ENCODE peak calls at places on chromosomes 2 and 18, in five cellular contexts. Z is IMR-90, I is H1, Q is trophoblast cell, G is H9. M is an unnamed sample.
A peak's percentile ranks its signal among the peaks of the same experiment; 100 is the strongest.

GRCh38 chr2:191165190-191165643 is 14.4 kb upstream of the STAT4 start:
- DNase-seq in Z (peak; percentile 72), I (no peak), Q (peak; percentile 81), G (no peak), M (peak; percentile 70)

GRCh38 chr2:109205447-109205846 is 76.4 kb downstream of the SH3RF3 start:
- DNase-seq in Z (no peak), I (no peak), Q (no peak), G (no peak), M (no peak)

GRCh38 chr2:9138507-9139085 is 68.0 kb upstream of the ASAP2 start:
- DNase-seq in Z (no peak), I (no peak), Q (no peak), G (peak; percentile 82), M (peak; percentile 30)

GRCh38 chr2:160281213-160281612 is 81.1 kb upstream of the ITGB6 start:
- DNase-seq in Z (no peak), I (no peak), Q (no peak), G (no peak), M (no peak)

GRCh38 chr2:30235008-30235655 is 3.8 kb downstream of the LBH start:
- DNase-seq in Z (peak; percentile 60), I (no peak), Q (no peak), G (no peak), M (no peak)

GRCh38 chr2:44543773-44544725 is 182.3 kb downstream of the CAMKMT start:
- DNase-seq in Z (no peak), I (peak; percentile 58), Q (no peak), G (peak; percentile 35), M (no peak)

GRCh38 chr2:236802862-236803261 is 233.2 kb downstream of the ACKR3 start:
- DNase-seq in Z (no peak), I (no peak), Q (no peak), G (no peak), M (no peak)

GRCh38 chr2:95525294-95526035 is 40.9 kb upstream of the TRIM43B start:
- DNase-seq in Z (no peak), I (no peak), Q (no peak), G (no peak), M (no peak)

GRCh38 chr18:76219023-76219422 is 276.0 kb downstream of the ZNF516 start:
- DNase-seq in Z (no peak), I (no peak), Q (no peak), G (no peak), M (no peak)

GRCh38 chr2:195548198-195548940 is 108.7 kb upstream of the SLC39A10 start:
- DNase-seq in Z (no peak), I (no peak), Q (no peak), G (no peak), M (no peak)

GRCh38 chr2:195737531-195738162 is 80.6 kb downstream of the SLC39A10 start:
- DNase-seq in Z (peak; percentile 56), I (no peak), Q (no peak), G (no peak), M (no peak)

GRCh38 chr18:34901299-34901698 is 139.9 kb upstream of the MAPRE2 start:
- DNase-seq in Z (peak; percentile 25), I (no peak), Q (no peak), G (no peak), M (no peak)

GRCh38 chr2:821546-821945 is 129.1 kb upstream of the SNTG2 start:
- DNase-seq in Z (no peak), I (no peak), Q (no peak), G (peak; percentile 26), M (no peak)

GRCh38 chr2:208466133-208466919 is 59.7 kb downstream of the PTH2R start:
- DNase-seq in Z (peak; percentile 0), I (peak; percentile 10), Q (peak; percentile 69), G (peak; percentile 64), M (peak; percentile 1)

GRCh38 chr18:11324956-11325873 is 175.8 kb upstream of the PIEZO2 start:
- DNase-seq in Z (peak; percentile 85), I (no peak), Q (peak; percentile 77), G (no peak), M (peak; percentile 84)

GRCh38 chr2:50752228-50752627 is 279.7 kb downstream of the NRXN1 start:
- DNase-seq in Z (peak; percentile 52), I (no peak), Q (no peak), G (no peak), M (no peak)

GRCh38 chr18:9364242-9364641 is 29.7 kb downstream of the TWSG1 start:
- DNase-seq in Z (no peak), I (no peak), Q (no peak), G (no peak), M (no peak)

GRCh38 chr2:157874278-157874825 is 1.8 kb downstream of the ACVR1 start:
- DNase-seq in Z (no peak), I (no peak), Q (no peak), G (no peak), M (peak; percentile 27)

GRCh38 chr2:127254386-127254981 is 34.4 kb upstream of the CYP27C1 start:
- DNase-seq in Z (peak; percentile 10), I (no peak), Q (peak; percentile 15), G (no peak), M (no peak)

GRCh38 chr18:49728542-49728941 is 84.8 kb downstream of the ACAA2 start:
- DNase-seq in Z (no peak), I (peak; percentile 17), Q (peak; percentile 68), G (peak; percentile 82), M (no peak)

GRCh38 chr2:169822785-169823392 is 1.8 kb downstream of the METTL5 start:
- DNase-seq in Z (peak; percentile 14), I (no peak), Q (no peak), G (no peak), M (no peak)

GRCh38 chr18:58222439-58223125 is 178.6 kb downstream of the NEDD4L start:
- DNase-seq in Z (peak; percentile 33), I (no peak), Q (no peak), G (no peak), M (no peak)

GRCh38 chr18:8705941-8706544 is 687 bp downstream of the MTCL1 start:
- DNase-seq in Z (no peak), I (no peak), Q (no peak), G (no peak), M (no peak)

GRCh38 chr2:6917071-6917760 is at the start of gene RNF144A:
- DNase-seq in Z (peak; percentile 12), I (no peak), Q (peak; percentile 91), G (peak; percentile 72), M (peak; percentile 61)

GRCh38 chr2:112547333-112547732 is 5.1 kb downstream of the POLR1B start:
- DNase-seq in Z (peak; percentile 67), I (no peak), Q (peak; percentile 1), G (no peak), M (peak; percentile 22)

GRCh38 chr18:12637901-12638633 is 19.8 kb downstream of the SPIRE1 start:
- DNase-seq in Z (peak; percentile 69), I (no peak), Q (peak; percentile 89), G (no peak), M (no peak)

GRCh38 chr2:45774688-45775244 is 123.3 kb downstream of the PRKCE start:
- DNase-seq in Z (no peak), I (no peak), Q (no peak), G (no peak), M (no peak)

GRCh38 chr2:11539317-11540147 is 5.7 kb downstream of the GREB1 start:
- DNase-seq in Z (no peak), I (no peak), Q (no peak), G (no peak), M (no peak)

GRCh38 chr2:161030260-161031063 is 129.8 kb upstream of the TANK start:
- DNase-seq in Z (peak; percentile 100), I (no peak), Q (peak; percentile 96), G (no peak), M (peak; percentile 97)

GRCh38 chr2:43107679-43108078 is 118.7 kb downstream of the ZFP36L2 start:
- DNase-seq in Z (no peak), I (no peak), Q (no peak), G (no peak), M (no peak)

GRCh38 chr2:25980076-25980887 is 2.0 kb downstream of the KIF3C start:
- DNase-seq in Z (no peak), I (no peak), Q (no peak), G (no peak), M (no peak)

GRCh38 chr2:18455256-18455862 is 105.1 kb downstream of the RDH14 start:
- DNase-seq in Z (peak; percentile 89), I (no peak), Q (peak; percentile 5), G (peak; percentile 49), M (peak; percentile 47)

GRCh38 chr2:240512666-240513535 is 44.9 kb downstream of the ANKMY1 start:
- DNase-seq in Z (no peak), I (no peak), Q (no peak), G (peak; percentile 19), M (no peak)
- H2AK5ac ChIP-seq in Z (no peak overlapping the region), I (no peak overlapping the region), Q (no peak overlapping the region), G (no peak overlapping the region), M (no peak overlapping the region)

GRCh38 chr2:181781082-181781786 is 100.9 kb upstream of the NEUROD1 start:
- DNase-seq in Z (no peak), I (no peak), Q (no peak), G (peak; percentile 28), M (no peak)

GRCh38 chr2:181780159-181781081 is 100.1 kb upstream of the NEUROD1 start:
- DNase-seq in Z (peak; percentile 54), I (no peak), Q (peak; percentile 73), G (no peak), M (peak; percentile 83)

GRCh38 chr2:181777654-181778053 is 97.3 kb upstream of the NEUROD1 start:
- DNase-seq in Z (no peak), I (no peak), Q (peak; percentile 69), G (no peak), M (no peak)

GRCh38 chr2:181778621-181779195 is 98.4 kb upstream of the NEUROD1 start:
- DNase-seq in Z (peak; percentile 25), I (no peak), Q (no peak), G (no peak), M (peak; percentile 57)

GRCh38 chr2:181779288-181779871 is 99.1 kb upstream of the NEUROD1 start:
- DNase-seq in Z (no peak), I (no peak), Q (peak; percentile 4), G (no peak), M (peak; percentile 83)
- H2AK5ac ChIP-seq in Z (peak overlapping the region; percentile 75), I (no peak overlapping the region), Q (no peak overlapping the region), G (no peak overlapping the region), M (peak overlapping the region; percentile 87)

GRCh38 chr2:120592084-120592483 is 143.6 kb upstream of the GLI2 start:
- DNase-seq in Z (no peak), I (no peak), Q (no peak), G (no peak), M (no peak)

GRCh38 chr2:120594856-120595685 is 140.6 kb upstream of the GLI2 start:
- DNase-seq in Z (no peak), I (no peak), Q (no peak), G (peak; percentile 79), M (no peak)

GRCh38 chr2:120595739-120596138 is 139.9 kb upstream of the GLI2 start:
- DNase-seq in Z (no peak), I (no peak), Q (no peak), G (no peak), M (no peak)

GRCh38 chr2:120596191-120596781 is 139.4 kb upstream of the GLI2 start:
- DNase-seq in Z (no peak), I (no peak), Q (no peak), G (no peak), M (no peak)

GRCh38 chr2:120593921-120594686 is 141.6 kb upstream of the GLI2 start:
- DNase-seq in Z (no peak), I (no peak), Q (no peak), G (no peak), M (no peak)
- H2AK5ac ChIP-seq in Z (no peak overlapping the region), I (no peak overlapping the region), Q (no peak overlapping the region), G (no peak overlapping the region), M (no peak overlapping the region)

GRCh38 chr2:71546777-71547281 is 93.5 kb downstream of the DYSF start:
- DNase-seq in Z (no peak), I (no peak), Q (no peak), G (no peak), M (no peak)
- H2AK5ac ChIP-seq in Z (no peak overlapping the region), I (no peak overlapping the region), Q (no peak overlapping the region), G (no peak overlapping the region), M (no peak overlapping the region)